ENCODE peak calls at places on chromosomes 16 and 17, in ten cellular contexts. X, D, U, P, S, Q, W, H, K and N are unnamed samples.

GRCh38 chr17:43342601-43342905 is 56.2 kb upstream of the ARL4D start:
- DNase-seq in X (no peak), D (no peak), U (peak), P (no peak), S (no peak), Q (no peak), W (no peak), H (no peak), K (no peak), N (no peak)

GRCh38 chr17:39665642-39666221 is 583 bp downstream of the TCAP start:
- DNase-seq in X (peak), D (peak), U (peak), P (no peak), S (no peak), Q (peak), W (no peak), H (no peak), K (no peak), N (no peak)

GRCh38 chr17:1484060-1484535 is 8.4 kb downstream of the MYO1C start:
- DNase-seq in X (no peak), D (no peak), U (no peak), P (no peak), S (no peak), Q (no peak), W (peak), H (no peak), K (no peak), N (no peak)

GRCh38 chr16:10616744-10617640 is 36.6 kb upstream of the EMP2 start:
- DNase-seq in X (no peak), D (peak), U (peak), P (no peak), S (no peak), Q (peak), W (no peak), H (peak), K (no peak), N (peak)

GRCh38 chr17:34357398-34357797 is 1.1 kb downstream of the CCL13 start:
- DNase-seq in X (no peak), D (no peak), U (no peak), P (no peak), S (no peak), Q (no peak), W (no peak), H (no peak), K (no peak), N (no peak)

GRCh38 chr17:5785343-5785742 is 201.0 kb upstream of the NLRP1 start:
- DNase-seq in X (no peak), D (no peak), U (peak), P (no peak), S (no peak), Q (no peak), W (no peak), H (no peak), K (no peak), N (no peak)

GRCh38 chr16:88130681-88131080 is 179.4 kb downstream of the BANP start:
- DNase-seq in X (no peak), D (no peak), U (no peak), P (no peak), S (no peak), Q (peak), W (no peak), H (no peak), K (no peak), N (no peak)

GRCh38 chr16:24737391-24737871 is 8.0 kb downstream of the TNRC6A start:
- DNase-seq in X (no peak), D (no peak), U (peak), P (no peak), S (no peak), Q (no peak), W (no peak), H (no peak), K (no peak), N (no peak)

GRCh38 chr17:51672058-51672457 is 411.7 kb downstream of the UTP18 start:
- DNase-seq in X (no peak), D (no peak), U (no peak), P (no peak), S (no peak), Q (no peak), W (no peak), H (no peak), K (no peak), N (no peak)

GRCh38 chr16:77213542-77214108 is 14.4 kb downstream of the SYCE1L start:
- DNase-seq in X (peak), D (no peak), U (peak), P (peak), S (no peak), Q (no peak), W (no peak), H (no peak), K (no peak), N (peak)

GRCh38 chr17:42453544-42453943 is 5.1 kb upstream of the ATP6V0A1 start:
- DNase-seq in X (no peak), D (no peak), U (no peak), P (no peak), S (no peak), Q (no peak), W (no peak), H (no peak), K (no peak), N (no peak)

GRCh38 chr17:82070611-82071010 is 5.0 kb upstream of the DUS1L start:
- DNase-seq in X (no peak), D (no peak), U (no peak), P (no peak), S (no peak), Q (no peak), W (no peak), H (no peak), K (no peak), N (no peak)

GRCh38 chr17:33233855-33234228 is 59.3 kb downstream of the ASIC2 start:
- DNase-seq in X (no peak), D (no peak), U (peak), P (no peak), S (no peak), Q (no peak), W (no peak), H (peak), K (no peak), N (no peak)

GRCh38 chr16:88613-89012 is 10.6 kb downstream of the MPG start:
- DNase-seq in X (no peak), D (no peak), U (no peak), P (no peak), S (no peak), Q (no peak), W (no peak), H (no peak), K (no peak), N (no peak)

GRCh38 chr17:66373944-66374817 is 71.8 kb downstream of the PRKCA start:
- DNase-seq in X (no peak), D (peak), U (no peak), P (no peak), S (peak), Q (no peak), W (peak), H (peak), K (no peak), N (no peak)

GRCh38 chr16:73232555-73233422 is 184.9 kb upstream of the ZFHX3 start:
- DNase-seq in X (peak), D (no peak), U (no peak), P (peak), S (no peak), Q (no peak), W (peak), H (peak), K (no peak), N (peak)

GRCh38 chr16:19765860-19766553 is 47.9 kb downstream of the IQCK start:
- DNase-seq in X (no peak), D (no peak), U (no peak), P (no peak), S (no peak), Q (peak), W (no peak), H (peak), K (peak), N (no peak)

GRCh38 chr16:80056334-80056733 is 455.8 kb upstream of the MAF start:
- DNase-seq in X (no peak), D (no peak), U (peak), P (no peak), S (no peak), Q (no peak), W (no peak), H (no peak), K (peak), N (no peak)

GRCh38 chr17:4110152-4110551 is 32.7 kb downstream of the ZZEF1 start:
- DNase-seq in X (peak), D (no peak), U (peak), P (no peak), S (no peak), Q (no peak), W (no peak), H (no peak), K (peak), N (peak)

GRCh38 chr16:68395806-68396205 is 52.5 kb downstream of the SMPD3 start:
- DNase-seq in X (no peak), D (no peak), U (no peak), P (no peak), S (no peak), Q (no peak), W (no peak), H (no peak), K (no peak), N (no peak)

GRCh38 chr17:13888043-13888442 is 181.3 kb upstream of the COX10 start:
- DNase-seq in X (no peak), D (no peak), U (peak), P (peak), S (no peak), Q (no peak), W (no peak), H (peak), K (no peak), N (no peak)

GRCh38 chr17:28491860-28492259 is 14.3 kb upstream of the FOXN1 start:
- DNase-seq in X (no peak), D (no peak), U (no peak), P (no peak), S (no peak), Q (no peak), W (no peak), H (no peak), K (no peak), N (no peak)

GRCh38 chr16:4323845-4324478 is 8.1 kb downstream of the GLIS2 start:
- DNase-seq in X (peak), D (peak), U (peak), P (no peak), S (no peak), Q (peak), W (no peak), H (peak), K (peak), N (no peak)

GRCh38 chr17:35577826-35578194 is 561 bp downstream of the PEX12 start:
- DNase-seq in X (no peak), D (no peak), U (peak), P (no peak), S (no peak), Q (no peak), W (peak), H (no peak), K (no peak), N (no peak)

GRCh38 chr16:22270525-22270924 is 26.7 kb upstream of the POLR3E start:
- DNase-seq in X (no peak), D (no peak), U (peak), P (no peak), S (no peak), Q (peak), W (no peak), H (no peak), K (no peak), N (no peak)

GRCh38 chr17:55089955-55090573 is 121.5 kb downstream of the STXBP4 start:
- DNase-seq in X (peak), D (peak), U (peak), P (no peak), S (no peak), Q (no peak), W (no peak), H (no peak), K (no peak), N (no peak)

GRCh38 chr17:3639981-3640596 is 3.5 kb downstream of the CTNS start:
- DNase-seq in X (no peak), D (peak), U (no peak), P (peak), S (no peak), Q (peak), W (peak), H (no peak), K (no peak), N (no peak)

GRCh38 chr16:90023078-90023447 is 3.8 kb upstream of the DBNDD1 start:
- DNase-seq in X (no peak), D (no peak), U (peak), P (no peak), S (no peak), Q (no peak), W (no peak), H (no peak), K (no peak), N (no peak)

GRCh38 chr17:76094046-76094445 is 9.5 kb downstream of the EXOC7 start:
- DNase-seq in X (no peak), D (no peak), U (no peak), P (no peak), S (no peak), Q (no peak), W (no peak), H (no peak), K (no peak), N (no peak)

GRCh38 chr16:86946396-86946795 is 368.0 kb downstream of the FOXL1 start:
- DNase-seq in X (peak), D (no peak), U (no peak), P (no peak), S (no peak), Q (peak), W (no peak), H (no peak), K (no peak), N (no peak)

GRCh38 chr16:30557397-30557949 is 701 bp downstream of the ZNF764 start:
- DNase-seq in X (no peak), D (peak), U (peak), P (no peak), S (no peak), Q (peak), W (no peak), H (no peak), K (no peak), N (no peak)

GRCh38 chr17:9127340-9127739 is 106.0 kb downstream of the NTN1 start:
- DNase-seq in X (no peak), D (no peak), U (no peak), P (no peak), S (no peak), Q (no peak), W (no peak), H (no peak), K (no peak), N (no peak)

DNA sequence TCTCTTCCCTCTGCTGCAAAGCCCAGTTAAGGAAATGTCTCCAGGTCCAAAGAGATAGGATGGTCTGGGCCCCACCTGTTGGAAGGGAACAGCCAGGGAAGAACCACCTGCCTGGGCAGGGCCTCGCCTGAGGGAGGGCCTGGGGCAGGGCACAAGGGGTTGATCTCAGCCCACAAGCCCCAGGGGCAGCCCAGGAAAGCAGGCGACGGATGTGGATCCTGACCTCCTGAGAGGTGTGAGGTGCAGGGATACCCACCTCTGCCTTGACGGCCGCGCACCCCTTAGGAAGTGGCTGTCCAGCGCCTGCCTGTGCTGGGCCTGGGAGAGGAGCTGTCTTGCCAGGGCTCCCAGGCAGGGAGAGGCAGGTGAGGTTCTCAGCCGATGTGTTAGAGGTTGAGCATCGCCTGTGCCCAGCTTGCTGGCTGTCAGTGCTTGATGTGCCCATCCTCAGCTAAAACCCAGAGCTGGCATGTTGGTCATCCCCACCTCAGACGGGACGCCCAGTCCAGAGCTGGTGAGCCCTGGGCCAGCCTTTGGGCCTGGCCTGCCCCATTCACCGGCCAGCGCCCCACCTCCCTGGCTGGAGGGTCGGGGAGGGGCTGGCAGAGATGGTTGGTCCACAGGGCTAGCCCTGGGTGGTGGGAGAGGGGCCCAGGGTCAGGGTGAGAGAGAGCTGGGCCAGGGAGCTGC is 434 bp downstream of the CEMP1 start:
- DNase-seq in X (no peak), D (no peak), U (no peak), P (no peak), S (no peak), Q (peak), W (peak), H (no peak), K (no peak), N (no peak)
- H3K4me3 ChIP-seq in X (no peak), D (no peak), U (no peak), P (peak), S (no peak), Q (peak), W (no peak), H (peak), K (no peak), N (no peak)

DNA sequence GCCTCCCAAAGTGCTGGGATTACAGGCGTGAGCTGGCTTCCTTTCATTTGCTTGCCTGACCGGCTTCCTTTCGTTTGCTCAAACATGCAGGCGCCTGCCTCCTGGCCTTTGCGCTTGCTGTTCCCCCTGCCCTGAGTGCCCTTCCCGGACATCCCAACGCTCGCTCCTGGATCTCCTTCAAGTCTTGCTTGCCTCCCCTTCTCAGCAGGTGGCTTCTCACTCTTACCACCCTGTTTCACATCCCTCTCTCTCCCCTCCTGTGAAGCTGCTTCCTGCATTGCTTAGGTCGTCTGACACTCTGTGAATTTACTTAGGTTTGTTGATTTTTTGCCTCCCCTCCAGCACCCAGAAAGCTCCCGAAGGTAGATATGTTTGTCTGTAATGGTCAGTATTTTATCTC is 25.6 kb upstream of the NDRG4 start:
- DNase-seq in X (no peak), D (no peak), U (no peak), P (no peak), S (no peak), Q (no peak), W (no peak), H (no peak), K (no peak), N (no peak)
- H3K4me3 ChIP-seq in X (no peak), D (no peak), U (no peak), P (no peak), S (no peak), Q (no peak), W (no peak), H (no peak), K (no peak), N (no peak)

GRCh38 chr17:57442914-57443571 is 186.7 kb downstream of the MSI2 start:
- DNase-seq in X (no peak), D (no peak), U (peak), P (no peak), S (peak), Q (peak), W (no peak), H (peak), K (peak), N (no peak)
- H3K4me3 ChIP-seq in X (no peak), D (no peak), U (no peak), P (no peak), S (no peak), Q (no peak), W (no peak), H (no peak), K (no peak), N (no peak)

GRCh38 chr16:85524630-85525463 is 88.3 kb upstream of the GSE1 start:
- DNase-seq in X (no peak), D (peak), U (no peak), P (no peak), S (no peak), Q (peak), W (no peak), H (no peak), K (peak), N (no peak)
- H3K4me3 ChIP-seq in X (no peak), D (no peak), U (no peak), P (no peak), S (no peak), Q (no peak), W (no peak), H (no peak), K (no peak), N (no peak)

DNA sequence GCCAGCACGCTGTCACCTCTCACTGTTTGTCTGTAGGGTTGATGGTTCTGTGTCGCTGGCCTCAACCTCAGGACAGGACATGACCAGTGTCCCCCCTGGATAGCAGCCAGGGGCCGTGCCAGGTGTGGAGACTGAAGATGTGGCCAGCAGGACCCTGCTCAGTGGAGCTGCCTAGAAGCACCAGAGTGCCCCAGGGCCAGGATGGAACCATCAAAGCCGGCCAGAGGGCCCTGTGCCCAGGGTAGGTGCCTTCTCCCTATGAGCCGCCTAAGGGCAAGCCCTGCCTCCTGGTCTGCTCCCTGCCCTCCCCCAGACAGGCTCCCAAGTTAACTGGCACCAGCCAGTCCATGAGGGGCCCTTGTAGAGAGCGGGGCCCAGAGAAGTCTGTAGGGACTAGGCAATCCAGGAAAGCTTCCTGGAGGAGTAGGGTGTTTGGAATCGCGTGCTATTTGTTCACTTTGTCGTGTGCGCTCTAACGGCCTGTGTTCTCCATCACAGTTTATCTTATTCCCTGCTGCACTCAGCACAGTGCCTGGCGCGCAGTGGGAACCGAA is 546 bp upstream of the NDUFB10 start:
- DNase-seq in X (no peak), D (no peak), U (no peak), P (no peak), S (no peak), Q (no peak), W (no peak), H (no peak), K (no peak), N (no peak)
- H3K4me3 ChIP-seq in X (peak), D (peak), U (peak), P (peak), S (peak), Q (peak), W (no peak), H (peak), K (peak), N (peak)